ENCODE peak calls at places on chromosomes 1 and 21, in eight cellular contexts. One of them, this sample, is unnamed.

GRCh38 chr1:66331641-66332523 is 202.1 kb upstream of the SGIP1 start:
- DNase-seq in kidney: peak
- DNase-seq in neuronal stem cell: peak
- DNase-seq in DND-41: no peak
- DNase-seq in K562: no peak
- DNase-seq in fibroblast of lung: peak
- DNase-seq in IMR-90: peak
- DNase-seq in mammary epithelial cell: peak
- DNase-seq in this sample: peak

GRCh38 chr1:167110586-167110985 is 16.7 kb downstream of the STYXL2 start:
- DNase-seq in mammary epithelial cell: no peak
- DNase-seq in K562: no peak
- DNase-seq in IMR-90: no peak
- DNase-seq in neuronal stem cell: no peak
- DNase-seq in fibroblast of lung: no peak
- DNase-seq in DND-41: peak
- DNase-seq in kidney: no peak
- DNase-seq in this sample: no peak

GRCh38 chr1:234656981-234657651 is 47.1 kb upstream of the IRF2BP2 start:
- DNase-seq in kidney: no peak
- DNase-seq in neuronal stem cell: no peak
- DNase-seq in mammary epithelial cell: peak
- DNase-seq in fibroblast of lung: peak
- DNase-seq in DND-41: no peak
- DNase-seq in IMR-90: peak
- DNase-seq in K562: no peak
- DNase-seq in this sample: peak

GRCh38 chr21:29080454-29080930 is 7.0 kb upstream of the CCT8 start:
- DNase-seq in neuronal stem cell: no peak
- DNase-seq in mammary epithelial cell: no peak
- DNase-seq in fibroblast of lung: no peak
- DNase-seq in K562: no peak
- DNase-seq in DND-41: no peak
- DNase-seq in IMR-90: peak
- DNase-seq in kidney: no peak
- DNase-seq in this sample: no peak

GRCh38 chr1:108568589-108568988 is 8.7 kb downstream of the EEIG2 start:
- DNase-seq in DND-41: no peak
- DNase-seq in neuronal stem cell: no peak
- DNase-seq in kidney: no peak
- DNase-seq in IMR-90: no peak
- DNase-seq in K562: no peak
- DNase-seq in mammary epithelial cell: no peak
- DNase-seq in fibroblast of lung: no peak
- DNase-seq in this sample: no peak

GRCh38 chr1:232922475-232922874 is 27.9 kb upstream of the NTPCR start:
- DNase-seq in IMR-90: peak
- DNase-seq in neuronal stem cell: no peak
- DNase-seq in K562: no peak
- DNase-seq in mammary epithelial cell: no peak
- DNase-seq in DND-41: no peak
- DNase-seq in kidney: no peak
- DNase-seq in fibroblast of lung: peak
- DNase-seq in this sample: peak

GRCh38 chr1:110086959-110087358 is 16.5 kb upstream of the ALX3 start:
- DNase-seq in K562: no peak
- DNase-seq in neuronal stem cell: no peak
- DNase-seq in fibroblast of lung: no peak
- DNase-seq in kidney: no peak
- DNase-seq in IMR-90: no peak
- DNase-seq in DND-41: no peak
- DNase-seq in mammary epithelial cell: no peak
- DNase-seq in this sample: no peak

GRCh38 chr1:167666416-167666815 is 36.4 kb downstream of the RCSD1 start:
- DNase-seq in K562: no peak
- DNase-seq in mammary epithelial cell: peak
- DNase-seq in IMR-90: peak
- DNase-seq in DND-41: no peak
- DNase-seq in neuronal stem cell: no peak
- DNase-seq in fibroblast of lung: no peak
- DNase-seq in kidney: no peak
- DNase-seq in this sample: peak

GRCh38 chr1:41418868-41419583 is 57.8 kb downstream of the FOXO6 start:
- DNase-seq in K562: no peak
- DNase-seq in kidney: peak
- DNase-seq in mammary epithelial cell: peak
- DNase-seq in fibroblast of lung: peak
- DNase-seq in neuronal stem cell: no peak
- DNase-seq in DND-41: no peak
- DNase-seq in IMR-90: peak
- DNase-seq in this sample: peak

GRCh38 chr1:22447581-22448215 is 4.0 kb upstream of the ZBTB40 start:
- DNase-seq in neuronal stem cell: no peak
- DNase-seq in mammary epithelial cell: peak
- DNase-seq in K562: no peak
- DNase-seq in DND-41: no peak
- DNase-seq in kidney: no peak
- DNase-seq in IMR-90: peak
- DNase-seq in fibroblast of lung: peak
- DNase-seq in this sample: peak

GRCh38 chr1:107793896-107794440 is 171.0 kb downstream of the VAV3 start:
- DNase-seq in IMR-90: no peak
- DNase-seq in kidney: no peak
- DNase-seq in DND-41: no peak
- DNase-seq in neuronal stem cell: no peak
- DNase-seq in fibroblast of lung: no peak
- DNase-seq in K562: no peak
- DNase-seq in mammary epithelial cell: peak
- DNase-seq in this sample: no peak

GRCh38 chr1:93033029-93033428 is 46.1 kb upstream of the MTF2 start:
- DNase-seq in fibroblast of lung: no peak
- DNase-seq in mammary epithelial cell: no peak
- DNase-seq in IMR-90: no peak
- DNase-seq in neuronal stem cell: no peak
- DNase-seq in K562: peak
- DNase-seq in DND-41: peak
- DNase-seq in kidney: no peak
- DNase-seq in this sample: no peak

GRCh38 chr1:48470506-48470905 is 1.5 kb downstream of the SPATA6 start:
- DNase-seq in fibroblast of lung: peak
- DNase-seq in IMR-90: no peak
- DNase-seq in kidney: peak
- DNase-seq in DND-41: no peak
- DNase-seq in mammary epithelial cell: peak
- DNase-seq in K562: no peak
- DNase-seq in neuronal stem cell: no peak
- DNase-seq in this sample: peak

GRCh38 chr1:84571150-84571535 is 3.1 kb downstream of the CTBS start:
- DNase-seq in neuronal stem cell: no peak
- DNase-seq in K562: no peak
- DNase-seq in fibroblast of lung: no peak
- DNase-seq in kidney: no peak
- DNase-seq in IMR-90: peak
- DNase-seq in mammary epithelial cell: peak
- DNase-seq in DND-41: no peak
- DNase-seq in this sample: peak

GRCh38 chr1:14866841-14867626 is 268.5 kb downstream of the KAZN start:
- DNase-seq in DND-41: peak
- DNase-seq in K562: no peak
- DNase-seq in IMR-90: no peak
- DNase-seq in kidney: no peak
- DNase-seq in mammary epithelial cell: no peak
- DNase-seq in neuronal stem cell: no peak
- DNase-seq in fibroblast of lung: no peak
- DNase-seq in this sample: no peak

GRCh38 chr1:33764149-33764548 is 99.7 kb upstream of the HMGB4 start:
- DNase-seq in neuronal stem cell: no peak
- DNase-seq in DND-41: no peak
- DNase-seq in fibroblast of lung: no peak
- DNase-seq in mammary epithelial cell: no peak
- DNase-seq in K562: no peak
- DNase-seq in kidney: no peak
- DNase-seq in IMR-90: no peak
- DNase-seq in this sample: no peak

GRCh38 chr1:173451981-173452380 is 25.2 kb upstream of the PRDX6 start:
- DNase-seq in mammary epithelial cell: peak
- DNase-seq in fibroblast of lung: peak
- DNase-seq in kidney: no peak
- DNase-seq in K562: no peak
- DNase-seq in IMR-90: peak
- DNase-seq in DND-41: no peak
- DNase-seq in neuronal stem cell: no peak
- DNase-seq in this sample: no peak

GRCh38 chr1:9375912-9376311 is 83.2 kb downstream of the SPSB1 start:
- DNase-seq in K562: no peak
- DNase-seq in kidney: peak
- DNase-seq in IMR-90: no peak
- DNase-seq in fibroblast of lung: no peak
- DNase-seq in DND-41: no peak
- DNase-seq in neuronal stem cell: no peak
- DNase-seq in mammary epithelial cell: no peak
- DNase-seq in this sample: no peak
- H3K9ac ChIP-seq in K562: no peak
- H3K9ac ChIP-seq in kidney: no peak
- H3K9ac ChIP-seq in IMR-90: no peak
- H3K9ac ChIP-seq in fibroblast of lung: no peak
- H3K9ac ChIP-seq in DND-41: no peak
- H3K9ac ChIP-seq in neuronal stem cell: no peak
- H3K9ac ChIP-seq in mammary epithelial cell: no peak
- H3K9ac ChIP-seq in this sample: no peak

GRCh38 chr1:40256401-40257084 is 1.5 kb upstream of the ZMPSTE24 start:
- DNase-seq in IMR-90: no peak
- DNase-seq in kidney: no peak
- DNase-seq in neuronal stem cell: no peak
- DNase-seq in mammary epithelial cell: no peak
- DNase-seq in DND-41: no peak
- DNase-seq in fibroblast of lung: no peak
- DNase-seq in K562: no peak
- DNase-seq in this sample: peak
- H3K9ac ChIP-seq in IMR-90: peak
- H3K9ac ChIP-seq in kidney: no peak
- H3K9ac ChIP-seq in neuronal stem cell: no peak
- H3K9ac ChIP-seq in mammary epithelial cell: peak
- H3K9ac ChIP-seq in DND-41: peak
- H3K9ac ChIP-seq in fibroblast of lung: no peak
- H3K9ac ChIP-seq in K562: no peak
- H3K9ac ChIP-seq in this sample: peak

GRCh38 chr1:235864469-235864868 is 2.2 kb downstream of the LYST start:
- DNase-seq in IMR-90: no peak
- DNase-seq in mammary epithelial cell: no peak
- DNase-seq in neuronal stem cell: no peak
- DNase-seq in kidney: no peak
- DNase-seq in fibroblast of lung: no peak
- DNase-seq in DND-41: no peak
- DNase-seq in K562: no peak
- DNase-seq in this sample: no peak
- H3K9ac ChIP-seq in IMR-90: no peak
- H3K9ac ChIP-seq in mammary epithelial cell: no peak
- H3K9ac ChIP-seq in neuronal stem cell: no peak
- H3K9ac ChIP-seq in kidney: no peak
- H3K9ac ChIP-seq in fibroblast of lung: no peak
- H3K9ac ChIP-seq in DND-41: no peak
- H3K9ac ChIP-seq in K562: no peak
- H3K9ac ChIP-seq in this sample: no peak

DNA sequence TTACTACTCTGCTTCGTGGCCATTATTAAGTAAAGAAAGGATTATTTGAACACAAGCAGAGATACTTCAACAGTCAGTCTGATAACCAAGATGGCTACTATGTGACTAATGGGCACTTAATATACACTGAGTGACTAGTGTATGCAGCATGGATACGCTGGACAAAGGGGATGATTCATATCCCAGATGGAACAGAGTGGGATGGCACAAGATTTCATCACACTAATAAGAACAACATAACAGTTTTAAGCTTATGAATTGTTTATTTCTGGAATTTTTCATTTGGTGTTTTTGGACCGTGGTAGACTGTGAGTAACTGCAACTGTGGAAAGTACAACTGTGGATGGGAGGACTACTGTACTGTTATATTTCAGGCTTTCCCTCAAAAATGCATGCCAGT is 9.4 kb downstream of the ZCCHC17 start:
- DNase-seq in DND-41: no peak
- DNase-seq in mammary epithelial cell: peak
- DNase-seq in kidney: no peak
- DNase-seq in K562: no peak
- DNase-seq in neuronal stem cell: no peak
- DNase-seq in IMR-90: peak
- DNase-seq in fibroblast of lung: peak
- DNase-seq in this sample: peak
- H3K9ac ChIP-seq in DND-41: no peak
- H3K9ac ChIP-seq in mammary epithelial cell: no peak
- H3K9ac ChIP-seq in kidney: no peak
- H3K9ac ChIP-seq in K562: no peak
- H3K9ac ChIP-seq in neuronal stem cell: no peak
- H3K9ac ChIP-seq in IMR-90: no peak
- H3K9ac ChIP-seq in fibroblast of lung: no peak
- H3K9ac ChIP-seq in this sample: peak

GRCh38 chr1:50968884-50969610 is 998 bp upstream of the CDKN2C start:
- DNase-seq in K562: peak
- DNase-seq in mammary epithelial cell: peak
- DNase-seq in neuronal stem cell: no peak
- DNase-seq in kidney: peak
- DNase-seq in IMR-90: no peak
- DNase-seq in fibroblast of lung: peak
- DNase-seq in DND-41: no peak
- DNase-seq in this sample: peak
- H3K9ac ChIP-seq in K562: peak
- H3K9ac ChIP-seq in mammary epithelial cell: peak
- H3K9ac ChIP-seq in neuronal stem cell: peak
- H3K9ac ChIP-seq in kidney: peak
- H3K9ac ChIP-seq in IMR-90: peak
- H3K9ac ChIP-seq in fibroblast of lung: peak
- H3K9ac ChIP-seq in DND-41: peak
- H3K9ac ChIP-seq in this sample: peak

GRCh38 chr1:26922901-26923300 is 1.4 kb downstream of the NUDC start:
- DNase-seq in neuronal stem cell: no peak
- DNase-seq in K562: no peak
- DNase-seq in mammary epithelial cell: no peak
- DNase-seq in IMR-90: no peak
- DNase-seq in DND-41: no peak
- DNase-seq in fibroblast of lung: no peak
- DNase-seq in kidney: no peak
- DNase-seq in this sample: peak
- H3K9ac ChIP-seq in neuronal stem cell: no peak
- H3K9ac ChIP-seq in K562: peak
- H3K9ac ChIP-seq in mammary epithelial cell: peak
- H3K9ac ChIP-seq in IMR-90: peak
- H3K9ac ChIP-seq in DND-41: peak
- H3K9ac ChIP-seq in fibroblast of lung: no peak
- H3K9ac ChIP-seq in kidney: peak
- H3K9ac ChIP-seq in this sample: peak

This sample was measured in GM23248.